ENCODE peak calls at places on chromosomes 12 and 14, in nine cellular contexts. F is GM06990; D is activated CD4-positive, alpha-beta T cell treated with anti-CD3 and anti-CD28 coated beads, Interleukin-2, amount 10 ng/mL, durations not matched to agents 7 days and 5 days; Y is BJ; W is SK-MEL-5; M is GM03348; X is PC-3; U is COR-L47; K is iPS-NIHi11. Z is an unnamed sample.

GRCh38 chr14:74697543-74697942 is 15.3 kb downstream of the AREL1 start:
- DNase-seq in U (no peak), M (peak), K (no peak), F (no peak), D (no peak), Y (peak), X (no peak), W (no peak), Z (no peak)

GRCh38 chr14:87934185-87934584 is 58.8 kb downstream of the GALC start:
- DNase-seq in X (peak), W (peak), M (no peak), K (peak), U (no peak), Y (no peak), D (no peak), F (no peak), Z (no peak)

GRCh38 chr14:100488057-100488456 is 99.2 kb downstream of the BEGAIN start:
- DNase-seq in D (peak), K (no peak), Y (no peak), U (peak), M (no peak), W (no peak), F (no peak), X (no peak), Z (no peak)

GRCh38 chr12:41436076-41436475 is 248.0 kb downstream of the PDZRN4 start:
- DNase-seq in K (no peak), F (no peak), W (no peak), D (no peak), Y (no peak), X (no peak), M (no peak), U (no peak), Z (no peak)

GRCh38 chr14:95696741-95697140 is 10.5 kb downstream of the TCL1B start:
- DNase-seq in M (no peak), D (no peak), Y (no peak), U (no peak), F (no peak), X (no peak), W (no peak), K (no peak), Z (no peak)

GRCh38 chr12:110543252-110543959 is 39.7 kb downstream of the PPTC7 start:
- DNase-seq in F (no peak), Y (no peak), W (peak), D (no peak), M (no peak), X (peak), K (peak), U (no peak), Z (no peak)

GRCh38 chr12:109596418-109597244 is 23.0 kb downstream of the MVK start:
- DNase-seq in X (no peak), D (no peak), W (no peak), Y (no peak), K (no peak), F (no peak), M (no peak), U (no peak), Z (no peak)

GRCh38 chr12:122022393-122023338 is 982 bp downstream of the BCL7A start:
- DNase-seq in W (peak), X (peak), Y (no peak), U (no peak), K (peak), F (no peak), D (peak), M (peak), Z (no peak)

GRCh38 chr14:21498540-21499526 is 12.3 kb downstream of the METTL3 start:
- DNase-seq in Y (no peak), M (peak), D (peak), K (peak), X (peak), F (no peak), W (peak), U (peak), Z (peak)

GRCh38 chr12:51388066-51388799 is 3.0 kb downstream of the GALNT6 start:
- DNase-seq in F (no peak), D (no peak), U (no peak), Y (peak), M (peak), W (peak), X (peak), K (no peak), Z (no peak)

GRCh38 chr12:69102856-69103255 is 136.5 kb upstream of the CPSF6 start:
- DNase-seq in D (no peak), K (no peak), F (no peak), U (no peak), X (no peak), Y (no peak), M (no peak), W (peak), Z (no peak)

GRCh38 chr12:6465467-6466183 is 4.9 kb downstream of the VAMP1 start:
- DNase-seq in D (peak), W (peak), K (peak), U (peak), F (no peak), Y (no peak), M (peak), X (peak), Z (no peak)

GRCh38 chr12:32043928-32044549 is 62.6 kb upstream of the BICD1 start:
- DNase-seq in X (no peak), U (no peak), K (no peak), D (no peak), M (no peak), Y (no peak), F (no peak), W (no peak), Z (no peak)

GRCh38 chr12:117583677-117584076 is 222.3 kb upstream of the NOS1 start:
- DNase-seq in K (no peak), X (no peak), U (no peak), D (no peak), M (no peak), Y (no peak), W (no peak), F (no peak), Z (no peak)

GRCh38 chr14:75430526-75430925 is 2.7 kb downstream of the JDP2 start:
- DNase-seq in F (no peak), D (no peak), W (no peak), Y (no peak), X (no peak), M (peak), U (no peak), K (no peak), Z (no peak)

GRCh38 chr12:106174876-106175275 is 36.1 kb upstream of the NUAK1 start:
- DNase-seq in K (no peak), M (no peak), D (no peak), U (no peak), F (no peak), W (no peak), Y (no peak), X (no peak), Z (no peak)

GRCh38 chr12:68803948-68804653 is 3.9 kb upstream of the MDM2 start:
- DNase-seq in W (no peak), M (no peak), Y (no peak), D (no peak), X (no peak), U (no peak), K (no peak), F (no peak), Z (no peak)

GRCh38 chr12:6958609-6959375 is 7.6 kb downstream of the PTPN6 start:
- DNase-seq in W (no peak), M (no peak), K (no peak), U (no peak), D (peak), X (no peak), F (peak), Y (no peak), Z (no peak)

GRCh38 chr14:59507063-59507751 is 22.9 kb downstream of the JKAMP start:
- DNase-seq in U (peak), D (peak), W (peak), F (no peak), K (peak), X (peak), Y (no peak), M (peak), Z (peak)

GRCh38 chr14:101878222-101879211 is 85.9 kb upstream of the DYNC1H1 start:
- DNase-seq in X (no peak), F (peak), Y (no peak), D (no peak), W (no peak), U (no peak), M (no peak), K (no peak), Z (no peak)

GRCh38 chr12:33450480-33450879 is 10.9 kb upstream of the SYT10 start:
- DNase-seq in X (no peak), Y (no peak), U (no peak), W (no peak), K (no peak), D (no peak), M (no peak), F (no peak), Z (no peak)

GRCh38 chr14:31360919-31361662 is 59.3 kb downstream of the HEATR5A start:
- DNase-seq in W (peak), M (peak), D (no peak), U (no peak), Y (peak), K (no peak), F (no peak), X (peak), Z (no peak)

GRCh38 chr14:101599234-101599885 is 38.1 kb downstream of the DIO3 start:
- DNase-seq in Y (no peak), F (no peak), W (no peak), M (no peak), U (no peak), X (no peak), D (peak), K (peak), Z (no peak)

GRCh38 chr12:33724867-33725266 is 285.2 kb upstream of the SYT10 start:
- DNase-seq in D (no peak), Y (no peak), F (no peak), M (no peak), K (no peak), U (peak), W (no peak), X (no peak), Z (no peak)

GRCh38 chr12:19411234-19412221 is 27.8 kb upstream of the AEBP2 start:
- DNase-seq in Y (no peak), W (peak), X (no peak), K (peak), U (no peak), M (no peak), F (no peak), D (no peak), Z (no peak)

GRCh38 chr12:52945389-52946232 is 3.3 kb upstream of the KRT18 start:
- DNase-seq in X (peak), D (no peak), Y (no peak), W (no peak), M (peak), U (no peak), K (peak), F (no peak), Z (peak)

GRCh38 chr12:115660211-115660805 is 617.2 kb downstream of the MED13L start:
- DNase-seq in K (no peak), F (no peak), D (no peak), Y (peak), X (peak), M (peak), W (no peak), U (no peak), Z (no peak)

GRCh38 chr12:21296751-21297406 is 37.8 kb downstream of the SLCO1A2 start:
- DNase-seq in F (no peak), D (peak), X (peak), Y (no peak), U (no peak), K (peak), M (peak), W (peak), Z (no peak)

GRCh38 chr12:31768046-31768445 is 39.2 kb upstream of the AMN1 start:
- DNase-seq in F (no peak), W (no peak), D (no peak), U (no peak), X (no peak), K (no peak), Y (no peak), M (no peak), Z (no peak)

GRCh38 chr12:106140223-106140986 is 1.7 kb upstream of the NUAK1 start:
- DNase-seq in U (no peak), W (no peak), M (no peak), F (no peak), K (no peak), Y (no peak), X (no peak), D (no peak), Z (no peak)

GRCh38 chr12:80142640-80143039 is 43.3 kb downstream of the OTOGL start:
- DNase-seq in W (no peak), M (no peak), X (no peak), Y (no peak), D (no peak), K (no peak), U (no peak), F (no peak), Z (no peak)

GRCh38 chr12:131923260-131923659 is 5.8 kb upstream of the PUS1 start:
- DNase-seq in Y (no peak), F (peak), U (no peak), W (no peak), D (no peak), M (no peak), K (peak), X (no peak), Z (no peak)

Z was measured in iPS DF 19.7.